ENCODE peak calls at places on chromosome 11, in five cellular contexts. V is GM13977, N is AG09309, G is dorsolateral prefrontal cortex, F is AG04450. S is an unnamed sample.

GRCh38 chr11:32861850-32862577 is 30.6 kb upstream of the QSER1 start:
- DNase-seq in G (no peak), F (no peak), N (no peak), V (no peak), S (no peak)

GRCh38 chr11:3095712-3096361 is 38.6 kb upstream of the CARS1 start:
- DNase-seq in G (peak; percentile 25), V (no peak), F (peak; percentile 51), N (peak; percentile 25), S (no peak)

GRCh38 chr11:128690746-128691091 is 3.2 kb upstream of the FLI1 start:
- DNase-seq in N (no peak), F (no peak), G (no peak), V (no peak), S (no peak)

GRCh38 chr11:111441443-111441842 is 62.4 kb upstream of the POU2AF1 start:
- DNase-seq in G (no peak), V (no peak), N (peak; percentile 79), F (peak; percentile 91), S (no peak)

GRCh38 chr11:80281194-80281593 is 840.4 kb upstream of the TENM4 start:
- DNase-seq in N (no peak), G (no peak), V (no peak), F (no peak), S (no peak)

GRCh38 chr11:66133216-66133775 is 63.2 kb downstream of the PACS1 start:
- DNase-seq in V (no peak), F (no peak), N (no peak), G (no peak), S (no peak)

GRCh38 chr11:115873813-115874212 is 369.6 kb upstream of the CADM1 start:
- DNase-seq in N (no peak), V (no peak), F (no peak), G (no peak), S (no peak)

GRCh38 chr11:16154715-16155396 is 201.5 kb downstream of the SOX6 start:
- DNase-seq in F (no peak), G (no peak), N (no peak), V (no peak), S (no peak)

GRCh38 chr11:980438-981365 is 55.0 kb downstream of the AP2A2 start:
- DNase-seq in N (no peak), V (no peak), G (no peak), F (no peak), S (no peak)

GRCh38 chr11:114161486-114162250 is 102.2 kb downstream of the ZBTB16 start:
- DNase-seq in V (no peak), G (no peak), F (no peak), N (no peak), S (no peak)

GRCh38 chr11:72433455-72434061 is 773 bp downstream of the CLPB start:
- DNase-seq in N (no peak), G (no peak), F (no peak), V (peak; percentile 22), S (no peak)

GRCh38 chr11:67532889-67533288 is 9.6 kb upstream of the CABP2 start:
- DNase-seq in V (peak; percentile 5), G (no peak), F (no peak), N (no peak), S (no peak)

GRCh38 chr11:43135966-43136534 is 175.7 kb upstream of the API5 start:
- DNase-seq in N (no peak), G (no peak), F (no peak), V (no peak), S (no peak)

DNA sequence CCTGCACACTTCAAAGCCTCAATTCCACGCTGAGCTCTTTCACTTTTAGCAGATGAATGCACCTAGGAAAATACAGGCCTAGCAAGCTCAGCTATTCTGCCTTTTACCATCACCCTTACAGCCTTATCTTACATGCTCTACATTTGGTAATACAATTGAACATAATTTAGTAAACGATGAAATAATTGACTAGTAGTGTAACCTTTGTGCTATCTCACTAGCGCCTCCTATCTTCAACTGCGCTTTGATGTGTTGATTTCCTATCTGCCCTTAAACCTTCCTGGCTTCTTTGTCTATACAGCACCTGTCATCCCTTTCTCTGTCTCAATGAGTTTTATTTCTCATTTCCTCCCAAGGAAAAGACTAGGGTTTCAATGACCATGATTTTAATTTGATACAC is 149.7 kb downstream of the LRRC4C start:
- DNase-seq in N (no peak), V (no peak), G (no peak), F (no peak), S (no peak)
- TF ChIP-seq CTCF in N (no peak), V (peak; percentile 42), G (peak; percentile 27), F (no peak), S (no peak)

GRCh38 chr11:132263231-132263630 is 892.8 kb downstream of the NTM start:
- DNase-seq in N (no peak), G (no peak), V (no peak), F (no peak), S (no peak)

GRCh38 chr11:132264616-132265015 is 894.2 kb downstream of the NTM start:
- DNase-seq in V (no peak), F (no peak), N (no peak), G (no peak), S (no peak)

GRCh38 chr11:132258865-132259264 is 888.5 kb downstream of the NTM start:
- DNase-seq in V (no peak), F (no peak), N (no peak), G (no peak), S (no peak)

GRCh38 chr11:132260636-132261035 is 890.2 kb downstream of the NTM start:
- DNase-seq in N (no peak), V (no peak), G (no peak), F (no peak), S (no peak)

GRCh38 chr11:132263875-132264274 is 893.5 kb downstream of the NTM start:
- DNase-seq in G (no peak), N (no peak), V (no peak), F (no peak), S (no peak)
- TF ChIP-seq CTCF in G (no peak), N (no peak), V (no peak), F (no peak), S (no peak)

GRCh38 chr11:119876841-119877240 is 147.8 kb upstream of the NECTIN1 start:
- DNase-seq in F (no peak), G (no peak), V (no peak), N (no peak), S (no peak)

GRCh38 chr11:119880873-119881272 is 151.9 kb upstream of the NECTIN1 start:
- DNase-seq in N (no peak), V (no peak), G (no peak), F (no peak), S (no peak)

GRCh38 chr11:119880143-119880542 is 151.1 kb upstream of the NECTIN1 start:
- DNase-seq in V (no peak), G (no peak), N (no peak), F (no peak), S (no peak)

GRCh38 chr11:119875841-119876600 is 147.0 kb upstream of the NECTIN1 start:
- DNase-seq in V (no peak), F (no peak), G (no peak), N (no peak), S (no peak)

GRCh38 chr11:119878990-119879389 is 150.0 kb upstream of the NECTIN1 start:
- DNase-seq in V (no peak), G (peak; percentile 49), F (no peak), N (no peak), S (no peak)
- TF ChIP-seq CTCF in V (no peak), G (no peak), F (no peak), N (no peak), S (no peak)

GRCh38 chr11:130308059-130308458 is 6.7 kb downstream of the ZBTB44 start:
- DNase-seq in F (no peak), V (no peak), N (no peak), G (no peak), S (no peak)
- TF ChIP-seq CTCF in F (no peak), V (no peak), N (no peak), G (no peak), S (no peak)

DNA sequence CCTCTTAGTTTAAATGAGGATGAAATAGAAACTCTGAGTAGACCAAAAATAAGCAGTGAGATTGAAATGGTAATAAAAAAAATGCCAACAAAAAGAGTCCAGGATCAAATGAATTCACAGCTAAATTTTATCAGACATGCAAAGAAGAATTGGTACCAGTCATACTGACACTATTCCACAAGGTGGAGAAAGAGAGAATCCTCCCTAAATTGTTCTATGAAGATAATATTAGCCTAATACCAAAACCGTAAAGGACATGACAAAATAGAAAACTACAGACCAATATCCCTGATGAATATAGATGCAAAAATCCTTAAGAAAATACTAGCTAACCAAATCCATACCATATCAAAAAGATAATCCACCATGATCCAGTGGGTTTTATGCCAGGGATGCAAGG is 169.8 kb upstream of the CHORDC1 start:
- DNase-seq in F (no peak), G (no peak), N (no peak), V (no peak), S (no peak)
- TF ChIP-seq CTCF in F (no peak), G (no peak), N (no peak), V (no peak), S (no peak)

DNA sequence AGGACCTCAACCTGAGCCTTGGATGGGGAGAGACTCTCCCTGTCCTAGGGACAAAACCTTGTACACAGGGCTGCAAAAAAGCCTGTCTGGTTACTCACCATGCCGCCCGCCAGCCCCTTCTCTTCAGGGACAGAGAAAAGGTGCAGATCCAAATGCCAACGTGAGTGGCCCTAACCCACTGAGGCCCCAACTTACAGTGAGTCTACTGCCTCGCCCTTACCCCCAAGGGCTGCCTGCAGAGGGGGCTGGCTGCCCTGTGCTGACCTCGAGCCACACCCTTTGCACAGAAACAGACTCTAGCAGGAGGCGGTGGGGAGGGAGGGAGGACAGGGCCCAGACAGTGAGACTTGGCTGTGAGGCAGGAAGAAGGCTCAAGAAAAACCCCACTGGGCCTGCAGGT is 13.5 kb upstream of the CHST1 start:
- DNase-seq in V (no peak), N (no peak), G (no peak), F (no peak), S (no peak)
- TF ChIP-seq CTCF in V (no peak), N (no peak), G (no peak), F (no peak), S (no peak)

GRCh38 chr11:77197626-77198320 is 69.7 kb downstream of the MYO7A start:
- DNase-seq in G (no peak), N (no peak), F (no peak), V (no peak), S (no peak)

GRCh38 chr11:77200351-77200750 is 72.3 kb downstream of the MYO7A start:
- DNase-seq in F (no peak), G (no peak), V (no peak), N (no peak), S (no peak)

GRCh38 chr11:77199346-77199745 is 71.3 kb downstream of the MYO7A start:
- DNase-seq in N (no peak), F (no peak), V (no peak), G (peak; percentile 21), S (no peak)

GRCh38 chr11:77196961-77197360 is 68.9 kb downstream of the MYO7A start:
- DNase-seq in F (no peak), G (no peak), V (no peak), N (no peak), S (no peak)

GRCh38 chr11:77198440-77198849 is 70.4 kb downstream of the MYO7A start:
- DNase-seq in F (no peak), N (no peak), V (peak; percentile 58), G (peak; percentile 23), S (peak; percentile 56)
- TF ChIP-seq CTCF in F (peak; percentile 44), N (peak; percentile 37), V (peak; percentile 39), G (no peak), S (peak; percentile 39)